ENCODE peak calls at places on chromosomes 4 and X, in five cellular contexts. X is KBM-7, F is nephron progenitor cell, R is lung microvascular endothelial cell, I is M059J. L is an unnamed sample.

GRCh38 chr4:54658321-54659093 is 750 bp downstream of the KIT start:
- DNase-seq in X (peak), F (peak), R (peak), I (peak), L (peak)

GRCh38 chrX:3712870-3713224 is 602 bp downstream of the PRKX start:
- DNase-seq in X (no peak), F (no peak), R (no peak), I (no peak), L (no peak)

GRCh38 chrX:66035667-66036066 is 4.2 kb downstream of the VSIG4 start:
- DNase-seq in X (no peak), F (no peak), R (no peak), I (no peak), L (no peak)

GRCh38 chr4:8238515-8239053 is 31.0 kb upstream of the HTRA3 start:
- DNase-seq in X (no peak), F (peak), R (no peak), I (no peak), L (no peak)

GRCh38 chr4:5066101-5066500 is 14.8 kb downstream of the STK32B start:
- DNase-seq in X (no peak), F (no peak), R (no peak), I (no peak), L (no peak)

GRCh38 chrX:123959281-123960063 is 2.0 kb upstream of the STAG2 start:
- DNase-seq in X (peak), F (peak), R (peak), I (peak), L (peak)

GRCh38 chr4:152512483-152512882 is 23.4 kb downstream of the FBXW7 start:
- DNase-seq in X (no peak), F (no peak), R (peak), I (no peak), L (no peak)

GRCh38 chrX:154750301-154751120 is at the start of gene GAB3:
- DNase-seq in X (peak), F (peak), R (peak), I (peak), L (peak)

GRCh38 chrX:153649178-153649914 is 2.3 kb downstream of the DUSP9 start:
- DNase-seq in X (peak), F (peak), R (peak), I (peak), L (peak)

GRCh38 chr4:138049350-138049749 is 192.8 kb downstream of the SLC7A11 start:
- DNase-seq in X (no peak), F (no peak), R (peak), I (no peak), L (no peak)

GRCh38 chr4:173311368-173311767 is 22.8 kb downstream of the HMGB2 start:
- DNase-seq in X (no peak), F (no peak), R (no peak), I (no peak), L (no peak)

GRCh38 chr4:125432078-125432477 is 117.3 kb downstream of the FAT4 start:
- DNase-seq in X (no peak), F (peak), R (peak), I (peak), L (peak)

GRCh38 chr4:40228497-40229365 is 31.9 kb downstream of the RHOH start:
- DNase-seq in X (peak), F (no peak), R (peak), I (no peak), L (peak)

GRCh38 chr4:107252621-107253020 is 216.5 kb upstream of the DKK2 start:
- DNase-seq in X (no peak), F (no peak), R (no peak), I (no peak), L (no peak)

GRCh38 chrX:74925210-74926088 is at the start of gene NEXMIF:
- DNase-seq in X (peak), F (peak), R (no peak), I (peak), L (peak)

GRCh38 chr4:126182801-126183200 is 868.0 kb downstream of the FAT4 start:
- DNase-seq in X (no peak), F (no peak), R (no peak), I (no peak), L (no peak)

GRCh38 chr4:1628892-1629703 is 55.0 kb downstream of the FAM53A start:
- DNase-seq in X (peak), F (peak), R (peak), I (peak), L (peak)

GRCh38 chr4:3409571-3410091 is 32.1 kb upstream of the HGFAC start:
- DNase-seq in X (no peak), F (no peak), R (no peak), I (no peak), L (no peak)

GRCh38 chrX:150690126-150690525 is 3.1 kb upstream of the MTMR1 start:
- DNase-seq in X (no peak), F (no peak), R (peak), I (peak), L (peak)